ENCODE peak calls at places on chromosome 5, in four cellular contexts. One of them, this sample, is unnamed.

GRCh38 chr5:77197840-77198554 is 12.5 kb upstream of the PDE8B start:
- DNase-seq in A549: no peak
- DNase-seq in tibial nerve: no peak
- DNase-seq in IMR-90: no peak
- DNase-seq in this sample: no peak

GRCh38 chr5:40452874-40453624 is 226.7 kb upstream of the PTGER4 start:
- DNase-seq in IMR-90: no peak
- DNase-seq in tibial nerve: no peak
- DNase-seq in A549: no peak
- DNase-seq in this sample: no peak

GRCh38 chr5:175745212-175745611 is 87.3 kb downstream of the HRH2 start:
- DNase-seq in tibial nerve: no peak
- DNase-seq in IMR-90: no peak
- DNase-seq in A549: peak; percentile 54
- DNase-seq in this sample: no peak

GRCh38 chr5:179269781-179270543 is 75.3 kb downstream of the ADAMTS2 start:
- DNase-seq in tibial nerve: no peak
- DNase-seq in IMR-90: no peak
- DNase-seq in A549: no peak
- DNase-seq in this sample: no peak

GRCh38 chr5:3341446-3342240 is 254.0 kb upstream of the IRX1 start:
- DNase-seq in tibial nerve: no peak
- DNase-seq in A549: no peak
- DNase-seq in IMR-90: no peak
- DNase-seq in this sample: no peak

GRCh38 chr5:122126177-122126701 is 3.1 kb upstream of the ZNF474 start:
- DNase-seq in A549: no peak
- DNase-seq in tibial nerve: no peak
- DNase-seq in IMR-90: peak; percentile 83
- DNase-seq in this sample: no peak

GRCh38 chr5:66596791-66597757 is 881 bp downstream of the MAST4 start:
- DNase-seq in IMR-90: no peak
- DNase-seq in tibial nerve: no peak
- DNase-seq in A549: peak; percentile 23
- DNase-seq in this sample: peak; percentile 61

GRCh38 chr5:45795458-45795857 is 99.3 kb upstream of the HCN1 start:
- DNase-seq in A549: no peak
- DNase-seq in tibial nerve: no peak
- DNase-seq in IMR-90: no peak
- DNase-seq in this sample: no peak

GRCh38 chr5:116652903-116653302 is 78.3 kb upstream of the SEMA6A start:
- DNase-seq in A549: no peak
- DNase-seq in tibial nerve: peak; percentile 7
- DNase-seq in IMR-90: no peak
- DNase-seq in this sample: no peak

GRCh38 chr5:43561346-43561745 is 4.5 kb upstream of the PAIP1 start:
- DNase-seq in A549: no peak
- DNase-seq in IMR-90: no peak
- DNase-seq in tibial nerve: no peak
- DNase-seq in this sample: no peak

GRCh38 chr5:143707797-143708196 is 104.2 kb upstream of the HMHB1 start:
- DNase-seq in IMR-90: no peak
- DNase-seq in tibial nerve: no peak
- DNase-seq in A549: no peak
- DNase-seq in this sample: no peak

GRCh38 chr5:37847978-37848425 is 8.2 kb upstream of the GDNF start:
- DNase-seq in tibial nerve: no peak
- DNase-seq in A549: peak; percentile 58
- DNase-seq in IMR-90: peak; percentile 77
- DNase-seq in this sample: no peak

GRCh38 chr5:10756539-10756938 is 4.5 kb downstream of the DAP start:
- DNase-seq in IMR-90: peak; percentile 53
- DNase-seq in A549: no peak
- DNase-seq in tibial nerve: no peak
- DNase-seq in this sample: no peak

GRCh38 chr5:116947691-116948528 is 373.3 kb upstream of the SEMA6A start:
- DNase-seq in tibial nerve: peak; percentile 19
- DNase-seq in A549: peak; percentile 60
- DNase-seq in IMR-90: no peak
- DNase-seq in this sample: peak; percentile 87

DNA sequence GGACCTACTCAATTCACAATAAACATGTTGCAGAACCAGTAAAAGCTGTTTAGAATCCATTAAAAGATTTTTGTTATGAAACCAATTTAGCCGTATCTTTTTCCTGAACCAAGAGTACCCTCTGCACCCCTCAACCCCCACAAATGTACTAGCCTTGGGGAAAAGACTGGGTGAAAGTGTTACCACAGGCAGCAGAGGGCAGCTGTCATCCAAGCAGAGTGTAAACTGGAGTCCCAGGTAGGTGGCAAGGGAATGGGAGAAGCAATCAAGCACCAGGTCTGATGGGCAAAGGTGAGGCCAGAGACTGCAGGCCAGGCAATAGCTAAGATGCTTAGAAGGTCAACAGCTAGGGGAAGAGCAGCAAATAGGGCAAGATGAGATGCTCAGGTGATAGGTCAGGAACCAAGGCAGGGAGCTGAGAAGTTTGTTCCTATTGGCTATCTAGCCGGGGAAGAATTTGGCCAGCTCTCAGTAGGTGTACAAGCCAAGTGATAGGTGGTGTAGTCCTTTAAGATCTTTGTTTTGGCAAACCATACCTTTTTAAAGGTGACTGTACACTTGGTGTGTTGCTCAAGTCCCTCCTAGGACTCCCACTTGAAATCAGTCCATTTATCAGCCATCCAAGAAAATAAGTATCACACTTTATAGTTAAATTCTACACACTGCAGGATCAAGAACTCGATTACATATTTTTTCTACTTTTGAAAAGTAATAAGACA is 77.8 kb upstream of the CCDC112 start:
- DNase-seq in A549: no peak
- DNase-seq in IMR-90: no peak
- DNase-seq in tibial nerve: no peak
- DNase-seq in this sample: no peak
- TF ChIP-seq CTCF in A549: peak; percentile 19
- TF ChIP-seq CTCF in IMR-90: no peak
- TF ChIP-seq CTCF in tibial nerve: no peak
- TF ChIP-seq CTCF in this sample: no peak

GRCh38 chr5:907366-907765 is 14.7 kb downstream of the TRIP13 start:
- DNase-seq in tibial nerve: no peak
- DNase-seq in IMR-90: no peak
- DNase-seq in A549: no peak
- DNase-seq in this sample: peak; percentile 9
- TF ChIP-seq CTCF in tibial nerve: no peak
- TF ChIP-seq CTCF in IMR-90: no peak
- TF ChIP-seq CTCF in A549: no peak
- TF ChIP-seq CTCF in this sample: no peak

GRCh38 chr5:64384761-64385160 is 121.1 kb upstream of the RGS7BP start:
- DNase-seq in A549: peak; percentile 19
- DNase-seq in tibial nerve: no peak
- DNase-seq in IMR-90: no peak
- DNase-seq in this sample: peak; percentile 19
- TF ChIP-seq CTCF in A549: no peak
- TF ChIP-seq CTCF in tibial nerve: no peak
- TF ChIP-seq CTCF in IMR-90: no peak
- TF ChIP-seq CTCF in this sample: no peak

DNA sequence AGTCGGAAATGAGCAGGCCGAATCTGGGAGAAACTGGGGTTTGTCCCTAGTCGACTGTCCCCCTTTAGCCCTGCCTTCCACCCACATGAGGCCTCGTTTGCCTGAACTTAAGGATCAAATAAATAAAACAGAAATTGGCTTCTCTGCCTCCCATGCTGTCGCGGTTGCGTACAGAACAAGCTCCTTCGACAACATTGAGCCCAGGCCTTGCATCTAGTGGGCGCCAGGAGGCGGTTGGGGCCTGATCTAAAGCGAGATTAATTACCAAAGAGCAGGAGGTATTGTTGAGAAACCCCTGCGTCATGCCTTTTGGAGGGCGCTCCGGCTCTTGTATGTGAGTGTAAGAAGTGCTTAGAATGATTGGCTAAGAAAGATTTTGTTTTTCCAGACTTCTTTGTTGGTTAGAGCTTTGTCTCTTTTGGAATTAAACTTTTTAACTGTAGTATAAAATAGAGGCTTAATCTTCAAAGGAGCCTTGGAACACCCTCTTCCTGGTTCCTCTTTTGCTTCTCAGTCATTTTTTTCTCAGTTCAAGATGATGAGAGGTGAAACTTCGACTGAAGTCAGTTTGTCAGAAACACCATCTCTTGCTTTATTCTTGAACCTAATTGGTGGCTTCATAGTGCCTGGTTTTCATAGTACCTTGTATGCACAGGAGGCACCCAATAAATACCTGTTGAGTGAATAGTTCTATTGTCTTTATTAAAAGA is 828 bp downstream of the ATP6V0E1 start:
- DNase-seq in IMR-90: peak; percentile 92
- DNase-seq in A549: peak; percentile 77
- DNase-seq in tibial nerve: peak; percentile 78
- DNase-seq in this sample: peak; percentile 80
- TF ChIP-seq CTCF in IMR-90: peak; percentile 66
- TF ChIP-seq CTCF in A549: no peak
- TF ChIP-seq CTCF in tibial nerve: peak; percentile 30
- TF ChIP-seq CTCF in this sample: peak; percentile 20

DNA sequence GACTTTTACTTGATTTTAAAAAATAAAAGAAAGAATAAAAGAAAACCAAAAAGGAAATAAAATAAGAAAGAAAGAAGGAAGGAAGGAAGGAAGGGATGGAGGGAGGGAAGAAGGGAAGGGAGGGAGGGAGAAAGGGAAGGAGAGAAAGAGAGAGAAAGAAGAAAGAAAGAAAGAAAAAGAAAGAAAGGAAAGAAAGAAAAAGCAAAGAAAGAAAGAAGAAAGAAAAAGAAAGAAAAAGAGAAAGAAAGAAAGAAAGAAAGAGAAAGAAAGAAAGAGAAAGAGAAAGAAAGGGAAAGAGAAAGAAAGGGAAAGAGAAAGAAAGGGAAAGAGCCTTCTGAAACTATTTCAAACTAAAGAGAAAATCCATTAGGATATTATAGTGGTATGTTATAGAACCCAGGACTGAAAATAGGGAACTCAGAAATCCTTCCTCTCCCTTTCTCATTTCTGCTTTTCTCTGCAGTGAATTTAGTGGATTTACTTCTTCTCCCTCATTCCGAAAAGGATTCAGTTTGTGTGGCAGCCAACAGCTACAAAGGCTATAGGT is 414.7 kb upstream of the CCNG1 start:
- DNase-seq in IMR-90: no peak
- DNase-seq in A549: no peak
- DNase-seq in tibial nerve: no peak
- DNase-seq in this sample: no peak
- TF ChIP-seq CTCF in IMR-90: no peak
- TF ChIP-seq CTCF in A549: no peak
- TF ChIP-seq CTCF in tibial nerve: no peak
- TF ChIP-seq CTCF in this sample: no peak

DNA sequence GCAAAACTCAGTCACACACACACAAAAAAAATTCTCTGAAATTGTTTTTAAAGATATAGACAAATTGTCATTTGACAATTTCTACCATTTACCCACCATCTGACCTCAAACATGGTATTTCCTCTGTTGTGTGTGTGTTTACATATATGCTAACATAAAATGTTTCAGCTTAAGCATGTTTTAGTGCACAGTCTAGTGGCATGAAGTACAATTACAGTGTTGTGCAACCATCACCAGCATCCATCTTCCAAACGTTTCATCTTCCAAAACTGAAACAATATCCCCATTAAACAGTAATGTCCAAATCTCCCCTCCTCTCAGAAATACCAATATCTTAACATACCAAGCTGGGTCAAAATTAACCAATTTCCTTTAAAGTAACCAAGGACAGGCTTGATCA is 65.2 kb downstream of the MYO10 start:
- DNase-seq in tibial nerve: no peak
- DNase-seq in IMR-90: no peak
- DNase-seq in A549: no peak
- DNase-seq in this sample: no peak
- TF ChIP-seq CTCF in tibial nerve: no peak
- TF ChIP-seq CTCF in IMR-90: peak; percentile 5
- TF ChIP-seq CTCF in A549: no peak
- TF ChIP-seq CTCF in this sample: no peak

GRCh38 chr5:128665747-128666355 is 127.8 kb upstream of the FBN2 start:
- DNase-seq in A549: no peak
- DNase-seq in IMR-90: no peak
- DNase-seq in tibial nerve: no peak
- DNase-seq in this sample: no peak

GRCh38 chr5:128668921-128669320 is 130.9 kb upstream of the FBN2 start:
- DNase-seq in A549: no peak
- DNase-seq in IMR-90: no peak
- DNase-seq in tibial nerve: no peak
- DNase-seq in this sample: no peak

GRCh38 chr5:128667751-128668150 is 129.7 kb upstream of the FBN2 start:
- DNase-seq in IMR-90: no peak
- DNase-seq in tibial nerve: no peak
- DNase-seq in A549: no peak
- DNase-seq in this sample: no peak

GRCh38 chr5:128669803-128670202 is 131.8 kb upstream of the FBN2 start:
- DNase-seq in A549: peak; percentile 25
- DNase-seq in IMR-90: no peak
- DNase-seq in tibial nerve: no peak
- DNase-seq in this sample: no peak

GRCh38 chr5:128667148-128667547 is 129.1 kb upstream of the FBN2 start:
- DNase-seq in IMR-90: no peak
- DNase-seq in A549: peak; percentile 28
- DNase-seq in tibial nerve: no peak
- DNase-seq in this sample: no peak
- TF ChIP-seq CTCF in IMR-90: no peak
- TF ChIP-seq CTCF in A549: peak; percentile 23
- TF ChIP-seq CTCF in tibial nerve: peak; percentile 6
- TF ChIP-seq CTCF in this sample: no peak

This sample was measured in testis.